ENCODE peak calls at places on chromosomes 4 and X, in seven cellular contexts. O, S, M, R, G, T and W are unnamed samples.

GRCh38 chr4:83252782-83253405 is 31.7 kb downstream of the COQ2 start:
- DNase-seq in R (peak; percentile 89), G (no peak), O (peak; percentile 48), T (peak; percentile 74), M (peak; percentile 74), S (peak; percentile 81), W (peak; percentile 64)

GRCh38 chr4:65508169-65508568 is 162.1 kb downstream of the EPHA5 start:
- DNase-seq in M (peak; percentile 13), G (no peak), O (no peak), R (no peak), T (no peak), S (peak; percentile 81), W (no peak)

GRCh38 chrX:45711231-45711630 is 510.6 kb upstream of the DIPK2B start:
- DNase-seq in T (no peak), G (no peak), O (no peak), R (no peak), S (no peak), M (no peak), W (peak; percentile 41)

GRCh38 chr4:47349323-47349722 is 114.2 kb downstream of the COMMD8 start:
- DNase-seq in R (no peak), M (no peak), S (peak; percentile 28), O (no peak), T (no peak), G (no peak), W (peak; percentile 61)

GRCh38 chrX:22740836-22741235 is 258.9 kb upstream of the DDX53 start:
- DNase-seq in R (no peak), S (no peak), M (no peak), G (no peak), O (no peak), T (no peak), W (no peak)

GRCh38 chr4:86101841-86102240 is 258.0 kb downstream of the MAPK10 start:
- DNase-seq in M (no peak), O (no peak), S (no peak), R (no peak), T (no peak), G (no peak), W (no peak)

GRCh38 chrX:31098081-31098480 is 26.2 kb upstream of the FTHL17 start:
- DNase-seq in G (no peak), S (no peak), R (no peak), T (no peak), O (no peak), M (no peak), W (no peak)

GRCh38 chr4:183716302-183716701 is 57.2 kb downstream of the TRAPPC11 start:
- DNase-seq in S (no peak), G (no peak), T (no peak), M (no peak), O (no peak), R (no peak), W (no peak)

GRCh38 chr4:821631-822030 is 4.3 kb downstream of the CPLX1 start:
- DNase-seq in G (no peak), S (no peak), M (no peak), O (no peak), T (no peak), R (no peak), W (no peak)

GRCh38 chr4:72809208-72809607 is 240.2 kb upstream of the ADAMTS3 start:
- DNase-seq in O (no peak), T (no peak), M (no peak), S (no peak), R (no peak), G (no peak), W (no peak)

GRCh38 chr4:109207060-109207459 is 95.4 kb downstream of the COL25A1 start:
- DNase-seq in O (no peak), R (no peak), M (no peak), T (no peak), S (peak; percentile 35), G (no peak), W (peak; percentile 41)

GRCh38 chrX:13248867-13249521 is 70.9 kb downstream of the ATXN3L start:
- DNase-seq in T (no peak), R (no peak), O (no peak), G (no peak), M (no peak), S (no peak), W (no peak)

GRCh38 chr4:153651041-153651960 is 32.8 kb upstream of the TLR2 start:
- DNase-seq in T (no peak), O (no peak), S (no peak), G (no peak), M (no peak), R (peak; percentile 28), W (no peak)

GRCh38 chr4:127624176-127624575 is 8.6 kb upstream of the INTU start:
- DNase-seq in G (no peak), R (no peak), O (no peak), M (no peak), T (no peak), S (no peak), W (no peak)

GRCh38 chr4:114208747-114209146 is 229.3 kb upstream of the ARSJ start:
- DNase-seq in M (peak; percentile 1), S (peak; percentile 20), T (no peak), O (no peak), G (no peak), R (no peak), W (peak; percentile 58)

GRCh38 chrX:149527705-149528104 is 13.1 kb upstream of the EOLA1 start:
- DNase-seq in R (no peak), S (peak; percentile 40), M (peak; percentile 53), O (no peak), T (no peak), G (no peak), W (peak; percentile 50)

GRCh38 chr4:6962211-6963041 is 52.8 kb downstream of the TBC1D14 start:
- DNase-seq in R (no peak), S (no peak), G (no peak), T (no peak), O (no peak), M (no peak), W (no peak)

GRCh38 chr4:185680617-185681016 is 131.4 kb downstream of the SORBS2 start:
- DNase-seq in G (no peak), R (no peak), M (no peak), S (no peak), O (no peak), T (no peak), W (no peak)

GRCh38 chrX:36577006-36577405 is 431.2 kb upstream of the FAM47C start:
- DNase-seq in G (no peak), R (no peak), T (no peak), M (peak; percentile 1), S (no peak), O (no peak), W (no peak)

GRCh38 chr4:55346851-55347255 is 811 bp downstream of the SRD5A3 start:
- DNase-seq in R (peak; percentile 8), O (no peak), M (no peak), G (no peak), S (no peak), T (no peak), W (no peak)

GRCh38 chr4:55345054-55345453 is 988 bp upstream of the SRD5A3 start:
- DNase-seq in T (no peak), S (no peak), G (no peak), R (no peak), M (no peak), O (no peak), W (no peak)

GRCh38 chr4:55345980-55346850 is at the start of gene SRD5A3:
- DNase-seq in T (peak; percentile 93), G (peak; percentile 88), S (peak; percentile 78), R (peak; percentile 90), M (peak; percentile 80), O (peak; percentile 92), W (peak; percentile 64)

GRCh38 chr4:55348436-55348835 is 2.4 kb downstream of the SRD5A3 start:
- DNase-seq in O (no peak), R (no peak), G (no peak), M (no peak), T (no peak), S (no peak), W (peak; percentile 30)

GRCh38 chr4:55347610-55348228 is 1.7 kb downstream of the SRD5A3 start:
- DNase-seq in O (no peak), M (no peak), R (no peak), T (no peak), S (no peak), G (no peak), W (peak; percentile 15)
- TF ChIP-seq CTCF in O (no peak), M (no peak), R (no peak), T (no peak), S (no peak), G (no peak), W (peak; percentile 30)

GRCh38 chr4:176054942-176055341 is 10.7 kb upstream of the WDR17 start:
- DNase-seq in O (no peak), M (no peak), G (no peak), T (no peak), R (no peak), S (no peak), W (no peak)
- TF ChIP-seq CTCF in O (no peak), M (peak; percentile 23), G (no peak), T (no peak), R (no peak), S (peak; percentile 9), W (peak; percentile 61)

GRCh38 chr4:88793473-88793872 is 95.8 kb upstream of the NAP1L5 start:
- DNase-seq in R (no peak), G (no peak), O (no peak), M (no peak), S (no peak), T (no peak), W (no peak)

GRCh38 chr4:88794087-88794486 is 96.5 kb upstream of the NAP1L5 start:
- DNase-seq in O (no peak), G (no peak), R (no peak), T (no peak), S (no peak), M (no peak), W (no peak)

GRCh38 chr4:88792268-88792781 is 94.7 kb upstream of the NAP1L5 start:
- DNase-seq in G (no peak), S (peak; percentile 89), M (peak; percentile 9), T (no peak), O (no peak), R (no peak), W (peak; percentile 83)

GRCh38 chr4:88792821-88793220 is 95.2 kb upstream of the NAP1L5 start:
- DNase-seq in M (peak; percentile 3), T (no peak), S (no peak), R (no peak), O (no peak), G (no peak), W (peak; percentile 29)

DNA sequence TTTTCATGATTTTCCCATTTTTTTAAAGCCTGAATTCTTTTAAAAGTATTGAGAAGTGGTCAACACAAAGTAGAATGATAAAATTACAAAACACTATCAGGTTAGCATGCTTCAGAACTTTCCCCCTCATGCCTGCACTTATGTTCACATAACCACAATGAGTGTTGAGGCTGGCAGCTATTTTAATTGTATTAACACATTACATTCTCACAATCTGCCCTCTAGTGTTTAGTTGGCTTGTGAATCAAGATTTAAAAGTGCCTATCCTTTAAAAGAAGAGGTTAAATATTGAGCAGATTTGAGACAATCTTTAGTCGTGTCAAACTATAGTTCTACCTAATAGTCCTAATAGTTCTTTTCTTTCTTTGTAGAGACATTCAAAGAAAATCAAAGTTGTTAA is 93.6 kb upstream of the NAP1L5 start:
- DNase-seq in R (no peak), M (peak; percentile 4), T (no peak), S (peak; percentile 37), G (no peak), O (no peak), W (peak; percentile 28)
- TF ChIP-seq CTCF in R (no peak), M (peak; percentile 36), T (no peak), S (no peak), G (no peak), O (no peak), W (peak; percentile 63)

DNA sequence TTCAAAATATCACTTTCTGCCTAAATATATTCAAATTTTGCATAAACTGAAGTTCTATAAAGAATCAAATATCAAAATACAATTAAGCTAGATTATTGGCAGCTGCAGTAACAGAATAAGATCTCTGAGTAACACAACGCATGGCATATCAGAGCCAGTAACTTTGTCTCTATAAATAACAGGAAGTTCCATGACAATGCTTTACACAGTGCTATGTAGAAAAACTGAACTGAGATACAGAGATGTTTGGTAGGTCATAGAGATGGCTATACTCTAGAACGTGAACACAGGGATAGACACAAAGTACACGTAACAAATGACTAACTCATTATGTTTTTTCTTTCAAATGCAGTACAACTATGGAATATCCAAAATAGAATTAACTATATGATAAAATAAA is 18.2 kb downstream of the UBE2D3 start:
- DNase-seq in O (no peak), R (no peak), G (no peak), M (no peak), S (peak; percentile 29), T (no peak), W (no peak)
- TF ChIP-seq CTCF in O (no peak), R (no peak), G (no peak), M (no peak), S (no peak), T (no peak), W (no peak)